ENCODE peak calls at places on chromosomes 16 and 17, in nine cellular contexts. One of them, this sample, is unnamed.

GRCh38 chr16:24834459-24835335 is 11.1 kb upstream of the SLC5A11 start:
- DNase-seq in uterus: no peak
- DNase-seq in NCI-H774: no peak
- DNase-seq in activated T-helper 1 cell treated with anti-CD3 and anti-CD28 coated beads, Interleukin-2, amount 50 U/mL, for 16 hours: no peak
- DNase-seq in stimulated activated CD8-positive, alpha-beta memory T cell treated with anti-CD3 and anti-CD28 coated beads, Interleukin-15, amount 100 ng/mL, for 24 hours: no peak
- DNase-seq in effector CD8-positive, alpha-beta T cell: no peak
- DNase-seq in foreskin fibroblast: peak
- DNase-seq in activated CD4-positive, alpha-beta T cell treated with anti-CD3 and anti-CD28 coated beads for 36 hours: peak
- DNase-seq in left cardiac atrium: no peak
- DNase-seq in this sample: no peak

GRCh38 chr16:86854895-86855294 is 276.5 kb downstream of the FOXL1 start:
- DNase-seq in stimulated activated CD8-positive, alpha-beta memory T cell treated with anti-CD3 and anti-CD28 coated beads, Interleukin-15, amount 100 ng/mL, for 24 hours: no peak
- DNase-seq in foreskin fibroblast: peak
- DNase-seq in uterus: no peak
- DNase-seq in activated CD4-positive, alpha-beta T cell treated with anti-CD3 and anti-CD28 coated beads for 36 hours: no peak
- DNase-seq in left cardiac atrium: no peak
- DNase-seq in effector CD8-positive, alpha-beta T cell: no peak
- DNase-seq in activated T-helper 1 cell treated with anti-CD3 and anti-CD28 coated beads, Interleukin-2, amount 50 U/mL, for 16 hours: no peak
- DNase-seq in NCI-H774: no peak
- DNase-seq in this sample: no peak

GRCh38 chr17:81738801-81739393 is 26.8 kb downstream of the SLC25A10 start:
- DNase-seq in effector CD8-positive, alpha-beta T cell: no peak
- DNase-seq in uterus: no peak
- DNase-seq in NCI-H774: no peak
- DNase-seq in activated CD4-positive, alpha-beta T cell treated with anti-CD3 and anti-CD28 coated beads for 36 hours: no peak
- DNase-seq in stimulated activated CD8-positive, alpha-beta memory T cell treated with anti-CD3 and anti-CD28 coated beads, Interleukin-15, amount 100 ng/mL, for 24 hours: no peak
- DNase-seq in foreskin fibroblast: no peak
- DNase-seq in left cardiac atrium: no peak
- DNase-seq in activated T-helper 1 cell treated with anti-CD3 and anti-CD28 coated beads, Interleukin-2, amount 50 U/mL, for 16 hours: no peak
- DNase-seq in this sample: no peak

GRCh38 chr16:4435668-4436067 is 10.0 kb downstream of the DNAJA3 start:
- DNase-seq in NCI-H774: no peak
- DNase-seq in effector CD8-positive, alpha-beta T cell: no peak
- DNase-seq in foreskin fibroblast: peak
- DNase-seq in activated CD4-positive, alpha-beta T cell treated with anti-CD3 and anti-CD28 coated beads for 36 hours: no peak
- DNase-seq in activated T-helper 1 cell treated with anti-CD3 and anti-CD28 coated beads, Interleukin-2, amount 50 U/mL, for 16 hours: no peak
- DNase-seq in uterus: no peak
- DNase-seq in stimulated activated CD8-positive, alpha-beta memory T cell treated with anti-CD3 and anti-CD28 coated beads, Interleukin-15, amount 100 ng/mL, for 24 hours: no peak
- DNase-seq in left cardiac atrium: no peak
- DNase-seq in this sample: no peak

GRCh38 chr16:1452530-1452929 is 8.2 kb upstream of the CCDC154 start:
- DNase-seq in foreskin fibroblast: no peak
- DNase-seq in uterus: no peak
- DNase-seq in activated T-helper 1 cell treated with anti-CD3 and anti-CD28 coated beads, Interleukin-2, amount 50 U/mL, for 16 hours: no peak
- DNase-seq in left cardiac atrium: no peak
- DNase-seq in stimulated activated CD8-positive, alpha-beta memory T cell treated with anti-CD3 and anti-CD28 coated beads, Interleukin-15, amount 100 ng/mL, for 24 hours: no peak
- DNase-seq in activated CD4-positive, alpha-beta T cell treated with anti-CD3 and anti-CD28 coated beads for 36 hours: no peak
- DNase-seq in effector CD8-positive, alpha-beta T cell: no peak
- DNase-seq in NCI-H774: no peak
- DNase-seq in this sample: no peak

GRCh38 chr17:44308320-44308818 is at the start of gene RUNDC3A:
- DNase-seq in left cardiac atrium: peak
- DNase-seq in activated CD4-positive, alpha-beta T cell treated with anti-CD3 and anti-CD28 coated beads for 36 hours: peak
- DNase-seq in effector CD8-positive, alpha-beta T cell: peak
- DNase-seq in activated T-helper 1 cell treated with anti-CD3 and anti-CD28 coated beads, Interleukin-2, amount 50 U/mL, for 16 hours: peak
- DNase-seq in uterus: peak
- DNase-seq in stimulated activated CD8-positive, alpha-beta memory T cell treated with anti-CD3 and anti-CD28 coated beads, Interleukin-15, amount 100 ng/mL, for 24 hours: peak
- DNase-seq in NCI-H774: peak
- DNase-seq in foreskin fibroblast: peak
- DNase-seq in this sample: peak

GRCh38 chr17:35299108-35299507 is 56.2 kb downstream of the SLFN5 start:
- DNase-seq in activated T-helper 1 cell treated with anti-CD3 and anti-CD28 coated beads, Interleukin-2, amount 50 U/mL, for 16 hours: no peak
- DNase-seq in effector CD8-positive, alpha-beta T cell: no peak
- DNase-seq in foreskin fibroblast: no peak
- DNase-seq in activated CD4-positive, alpha-beta T cell treated with anti-CD3 and anti-CD28 coated beads for 36 hours: no peak
- DNase-seq in uterus: no peak
- DNase-seq in left cardiac atrium: no peak
- DNase-seq in stimulated activated CD8-positive, alpha-beta memory T cell treated with anti-CD3 and anti-CD28 coated beads, Interleukin-15, amount 100 ng/mL, for 24 hours: no peak
- DNase-seq in NCI-H774: no peak
- DNase-seq in this sample: no peak

GRCh38 chr17:48617515-48618365 is 2.6 kb upstream of the HOXB8 start:
- DNase-seq in effector CD8-positive, alpha-beta T cell: no peak
- DNase-seq in stimulated activated CD8-positive, alpha-beta memory T cell treated with anti-CD3 and anti-CD28 coated beads, Interleukin-15, amount 100 ng/mL, for 24 hours: no peak
- DNase-seq in foreskin fibroblast: no peak
- DNase-seq in uterus: no peak
- DNase-seq in activated T-helper 1 cell treated with anti-CD3 and anti-CD28 coated beads, Interleukin-2, amount 50 U/mL, for 16 hours: no peak
- DNase-seq in activated CD4-positive, alpha-beta T cell treated with anti-CD3 and anti-CD28 coated beads for 36 hours: no peak
- DNase-seq in left cardiac atrium: no peak
- DNase-seq in NCI-H774: no peak
- DNase-seq in this sample: no peak

GRCh38 chr17:82043507-82043906 is 6.0 kb upstream of the DCXR start:
- DNase-seq in left cardiac atrium: no peak
- DNase-seq in stimulated activated CD8-positive, alpha-beta memory T cell treated with anti-CD3 and anti-CD28 coated beads, Interleukin-15, amount 100 ng/mL, for 24 hours: no peak
- DNase-seq in activated T-helper 1 cell treated with anti-CD3 and anti-CD28 coated beads, Interleukin-2, amount 50 U/mL, for 16 hours: no peak
- DNase-seq in uterus: no peak
- DNase-seq in foreskin fibroblast: no peak
- DNase-seq in activated CD4-positive, alpha-beta T cell treated with anti-CD3 and anti-CD28 coated beads for 36 hours: no peak
- DNase-seq in effector CD8-positive, alpha-beta T cell: no peak
- DNase-seq in NCI-H774: no peak
- DNase-seq in this sample: no peak

GRCh38 chr17:61409301-61410099 is 9.9 kb downstream of the TBX2 start:
- DNase-seq in foreskin fibroblast: peak
- DNase-seq in left cardiac atrium: no peak
- DNase-seq in uterus: peak
- DNase-seq in activated CD4-positive, alpha-beta T cell treated with anti-CD3 and anti-CD28 coated beads for 36 hours: peak
- DNase-seq in effector CD8-positive, alpha-beta T cell: peak
- DNase-seq in NCI-H774: no peak
- DNase-seq in activated T-helper 1 cell treated with anti-CD3 and anti-CD28 coated beads, Interleukin-2, amount 50 U/mL, for 16 hours: no peak
- DNase-seq in stimulated activated CD8-positive, alpha-beta memory T cell treated with anti-CD3 and anti-CD28 coated beads, Interleukin-15, amount 100 ng/mL, for 24 hours: no peak
- DNase-seq in this sample: peak

GRCh38 chr16:29664133-29664912 is 1.3 kb downstream of the SPN start:
- DNase-seq in effector CD8-positive, alpha-beta T cell: peak
- DNase-seq in foreskin fibroblast: no peak
- DNase-seq in activated CD4-positive, alpha-beta T cell treated with anti-CD3 and anti-CD28 coated beads for 36 hours: peak
- DNase-seq in activated T-helper 1 cell treated with anti-CD3 and anti-CD28 coated beads, Interleukin-2, amount 50 U/mL, for 16 hours: no peak
- DNase-seq in left cardiac atrium: peak
- DNase-seq in uterus: no peak
- DNase-seq in NCI-H774: no peak
- DNase-seq in stimulated activated CD8-positive, alpha-beta memory T cell treated with anti-CD3 and anti-CD28 coated beads, Interleukin-15, amount 100 ng/mL, for 24 hours: no peak
- DNase-seq in this sample: peak

GRCh38 chr17:63476494-63476856 is 386 bp upstream of the ACE start:
- DNase-seq in activated CD4-positive, alpha-beta T cell treated with anti-CD3 and anti-CD28 coated beads for 36 hours: no peak
- DNase-seq in effector CD8-positive, alpha-beta T cell: no peak
- DNase-seq in left cardiac atrium: no peak
- DNase-seq in foreskin fibroblast: peak
- DNase-seq in activated T-helper 1 cell treated with anti-CD3 and anti-CD28 coated beads, Interleukin-2, amount 50 U/mL, for 16 hours: no peak
- DNase-seq in NCI-H774: no peak
- DNase-seq in uterus: no peak
- DNase-seq in stimulated activated CD8-positive, alpha-beta memory T cell treated with anti-CD3 and anti-CD28 coated beads, Interleukin-15, amount 100 ng/mL, for 24 hours: no peak
- DNase-seq in this sample: peak

GRCh38 chr17:79072544-79072943 is 2.1 kb upstream of the ENGASE start:
- DNase-seq in stimulated activated CD8-positive, alpha-beta memory T cell treated with anti-CD3 and anti-CD28 coated beads, Interleukin-15, amount 100 ng/mL, for 24 hours: no peak
- DNase-seq in uterus: no peak
- DNase-seq in effector CD8-positive, alpha-beta T cell: no peak
- DNase-seq in activated T-helper 1 cell treated with anti-CD3 and anti-CD28 coated beads, Interleukin-2, amount 50 U/mL, for 16 hours: no peak
- DNase-seq in left cardiac atrium: no peak
- DNase-seq in foreskin fibroblast: no peak
- DNase-seq in activated CD4-positive, alpha-beta T cell treated with anti-CD3 and anti-CD28 coated beads for 36 hours: no peak
- DNase-seq in NCI-H774: no peak
- DNase-seq in this sample: no peak

GRCh38 chr16:17328971-17329370 is 141.8 kb downstream of the XYLT1 start:
- DNase-seq in foreskin fibroblast: peak
- DNase-seq in activated CD4-positive, alpha-beta T cell treated with anti-CD3 and anti-CD28 coated beads for 36 hours: no peak
- DNase-seq in stimulated activated CD8-positive, alpha-beta memory T cell treated with anti-CD3 and anti-CD28 coated beads, Interleukin-15, amount 100 ng/mL, for 24 hours: no peak
- DNase-seq in left cardiac atrium: no peak
- DNase-seq in uterus: peak
- DNase-seq in activated T-helper 1 cell treated with anti-CD3 and anti-CD28 coated beads, Interleukin-2, amount 50 U/mL, for 16 hours: no peak
- DNase-seq in NCI-H774: no peak
- DNase-seq in effector CD8-positive, alpha-beta T cell: no peak
- DNase-seq in this sample: no peak